ENCODE peak calls at places on chromosomes 5 and 9, in six cellular contexts. A is colonic mucosa, Y is heart right ventricle, R is pancreas, C is HepG2, L is left lung. Z is an unnamed sample.

GRCh38 chr9:18703086-18703750 is 229.3 kb downstream of the ADAMTSL1 start:
- DNase-seq in A (no peak), Y (no peak), R (no peak), C (no peak), L (no peak), Z (no peak)

GRCh38 chr5:149586708-149587318 is 5.5 kb downstream of the ARHGEF37 start:
- DNase-seq in A (no peak), Y (no peak), R (no peak), C (no peak), L (no peak), Z (no peak)

GRCh38 chr9:29150606-29151005 is 1577.3 kb upstream of the C9orf72 start:
- DNase-seq in A (no peak), Y (no peak), R (no peak), C (no peak), L (no peak), Z (no peak)

GRCh38 chr5:173454381-173454763 is 126.2 kb upstream of the STC2 start:
- DNase-seq in A (no peak), Y (no peak), R (no peak), C (peak; percentile 39), L (no peak), Z (no peak)

GRCh38 chr9:104093162-104093561 is 947 bp upstream of the SMC2 start:
- DNase-seq in A (peak; percentile 19), Y (no peak), R (no peak), C (no peak), L (no peak), Z (no peak)

GRCh38 chr9:133823189-133824105 is 85.3 kb upstream of the SARDH start:
- DNase-seq in A (no peak), Y (no peak), R (no peak), C (no peak), L (no peak), Z (no peak)

GRCh38 chr9:90808226-90808797 is 6.7 kb downstream of the SYK start:
- DNase-seq in A (no peak), Y (no peak), R (no peak), C (no peak), L (no peak), Z (no peak)

GRCh38 chr5:16600397-16600796 is 16.4 kb downstream of the RETREG1 start:
- DNase-seq in A (peak; percentile 23), Y (peak; percentile 84), R (no peak), C (no peak), L (peak; percentile 70), Z (no peak)

GRCh38 chr5:146047396-146047795 is 58.0 kb downstream of the PLAC8L1 start:
- DNase-seq in A (peak; percentile 82), Y (no peak), R (no peak), C (no peak), L (no peak), Z (no peak)

GRCh38 chr9:129397335-129397734 is 219.3 kb upstream of the IER5L start:
- DNase-seq in A (no peak), Y (no peak), R (no peak), C (no peak), L (no peak), Z (no peak)

GRCh38 chr9:83012578-83013260 is 50.2 kb downstream of the RASEF start:
- DNase-seq in A (no peak), Y (no peak), R (no peak), C (no peak), L (no peak), Z (no peak)

GRCh38 chr9:3875371-3876132 is 349.8 kb upstream of the RFX3 start:
- DNase-seq in A (no peak), Y (no peak), R (no peak), C (no peak), L (no peak), Z (no peak)

GRCh38 chr5:93810780-93811179 is 69.4 kb upstream of the POU5F2 start:
- DNase-seq in A (no peak), Y (no peak), R (no peak), C (no peak), L (no peak), Z (no peak)

GRCh38 chr9:70324963-70325362 is 66.2 kb downstream of the SMC5 start:
- DNase-seq in A (no peak), Y (no peak), R (no peak), C (no peak), L (no peak), Z (no peak)

GRCh38 chr9:29769019-29769418 is 2195.7 kb upstream of the C9orf72 start:
- DNase-seq in A (no peak), Y (no peak), R (no peak), C (no peak), L (no peak), Z (no peak)

GRCh38 chr5:101136454-101136853 is 233.4 kb upstream of the ST8SIA4 start:
- DNase-seq in A (no peak), Y (no peak), R (no peak), C (no peak), L (no peak), Z (no peak)

GRCh38 chr5:83925952-83926351 is 205.3 kb upstream of the HAPLN1 start:
- DNase-seq in A (no peak), Y (no peak), R (no peak), C (no peak), L (no peak), Z (no peak)

GRCh38 chr5:80487829-80488708 is at the start of gene FAM151B:
- DNase-seq in A (peak; percentile 90), Y (peak; percentile 72), R (peak; percentile 97), C (peak; percentile 92), L (peak; percentile 93), Z (no peak)

GRCh38 chr9:136044971-136045594 is 50.0 kb downstream of the NACC2 start:
- DNase-seq in A (no peak), Y (no peak), R (no peak), C (no peak), L (no peak), Z (no peak)

GRCh38 chr9:96187108-96187695 is 114.8 kb downstream of the HSD17B3 start:
- DNase-seq in A (peak; percentile 80), Y (no peak), R (no peak), C (no peak), L (peak; percentile 21), Z (no peak)

GRCh38 chr5:142087920-142088679 is 20.5 kb upstream of the NDFIP1 start:
- DNase-seq in A (no peak), Y (no peak), R (no peak), C (no peak), L (no peak), Z (no peak)

GRCh38 chr9:27165670-27166069 is 56.6 kb downstream of the TEK start:
- DNase-seq in A (no peak), Y (no peak), R (no peak), C (peak; percentile 7), L (no peak), Z (no peak)

GRCh38 chr9:20481437-20481836 is 140.9 kb downstream of the MLLT3 start:
- DNase-seq in A (no peak), Y (no peak), R (no peak), C (no peak), L (no peak), Z (no peak)

GRCh38 chr9:34985311-34985899 is 4.1 kb upstream of the DNAJB5 start:
- DNase-seq in A (peak; percentile 70), Y (no peak), R (peak; percentile 37), C (peak; percentile 57), L (peak; percentile 47), Z (peak; percentile 71)

GRCh38 chr9:118761016-118761790 is 608.0 kb downstream of the BRINP1 start:
- DNase-seq in A (no peak), Y (no peak), R (no peak), C (no peak), L (no peak), Z (no peak)

GRCh38 chr5:147483961-147484707 is 25.7 kb downstream of the DPYSL3 start:
- DNase-seq in A (peak; percentile 60), Y (peak; percentile 74), R (peak; percentile 21), C (no peak), L (peak; percentile 74), Z (no peak)

GRCh38 chr5:32642276-32643002 is 57.1 kb downstream of the SUB1 start:
- DNase-seq in A (no peak), Y (no peak), R (no peak), C (peak; percentile 55), L (no peak), Z (no peak)

GRCh38 chr5:172958268-172959046 is 767 bp upstream of the RPL26L1 start:
- DNase-seq in A (peak; percentile 79), Y (peak; percentile 48), R (peak; percentile 33), C (peak; percentile 47), L (peak; percentile 74), Z (peak; percentile 53)

GRCh38 chr5:6455571-6456200 is 7.0 kb downstream of the UBE2QL1 start:
- DNase-seq in A (no peak), Y (peak; percentile 54), R (no peak), C (no peak), L (no peak), Z (no peak)

GRCh38 chr9:6413365-6414263 is 615 bp downstream of the UHRF2 start:
- DNase-seq in A (peak; percentile 53), Y (peak; percentile 4), R (peak; percentile 30), C (no peak), L (peak; percentile 41), Z (peak; percentile 60)

GRCh38 chr9:34510032-34510431 is 12.8 kb downstream of the ENHO start:
- DNase-seq in A (no peak), Y (no peak), R (no peak), C (no peak), L (no peak), Z (no peak)

GRCh38 chr5:81787843-81788242 is 36.9 kb upstream of the SSBP2 start:
- DNase-seq in A (peak; percentile 63), Y (peak; percentile 86), R (peak; percentile 74), C (no peak), L (peak; percentile 51), Z (no peak)
- H3K4me3 ChIP-seq in A (no peak overlapping the region), Y (no peak overlapping the region), R (no peak overlapping the region), C (no peak overlapping the region), L (no peak overlapping the region), Z (no peak overlapping the region)

GRCh38 chr9:33048054-33048465 is 23.0 kb downstream of the DNAJA1 start:
- DNase-seq in A (no peak), Y (no peak), R (no peak), C (peak; percentile 92), L (no peak), Z (no peak)
- H3K4me1 ChIP-seq in A (no peaks in the 10 kb centered on the region), Y (peaks cover 17% of the 10 kb centered on the region), R (no peaks in the 10 kb centered on the region), C (peaks cover 29% of the 10 kb centered on the region), L (peaks cover 19% of the 10 kb centered on the region), Z (peaks cover 5% of the 10 kb centered on the region)

GRCh38 chr5:37837101-37838032 is 2.5 kb downstream of the GDNF start:
- DNase-seq in A (peak; percentile 71), Y (peak; percentile 60), R (peak; percentile 49), C (no peak), L (peak; percentile 73), Z (peak; percentile 4)

GRCh38 chr5:37835400-37835973 is 4.4 kb downstream of the GDNF start:
- DNase-seq in A (no peak), Y (no peak), R (no peak), C (no peak), L (no peak), Z (no peak)

GRCh38 chr5:37834542-37835399 is 5.1 kb downstream of the GDNF start:
- DNase-seq in A (no peak), Y (no peak), R (no peak), C (no peak), L (no peak), Z (no peak)

GRCh38 chr5:37838152-37838932 is 1.5 kb downstream of the GDNF start:
- DNase-seq in A (no peak), Y (no peak), R (no peak), C (no peak), L (no peak), Z (no peak)

GRCh38 chr5:37836173-37837100 is 3.4 kb downstream of the GDNF start:
- DNase-seq in A (no peak), Y (no peak), R (no peak), C (no peak), L (no peak), Z (no peak)
- H3K4me3 ChIP-seq in A (peak overlapping the region; percentile 38), Y (peak overlapping the region; percentile 24), R (peak overlapping the region; percentile 11), C (peak overlapping the region; percentile 16), L (no peak overlapping the region), Z (no peak overlapping the region)

GRCh38 chr5:133995903-133996563 is 8.7 kb downstream of the VDAC1 start:
- DNase-seq in A (no peak), Y (no peak), R (no peak), C (peak; percentile 51), L (no peak), Z (no peak)
- H3K4me1 ChIP-seq in A (peaks cover 10% of the 10 kb centered on the region), Y (peaks cover 99% of the 10 kb centered on the region), R (peaks cover 21% of the 10 kb centered on the region), C (peaks cover 85% of the 10 kb centered on the region), L (peaks cover 67% of the 10 kb centered on the region), Z (peaks cover 18% of the 10 kb centered on the region)